ENCODE peak calls at places on chromosomes 6 and 20, in five cellular contexts. J, V, Y, N and H are unnamed samples.

GRCh38 chr6:17836298-17836697 is 129.6 kb upstream of the NUP153 start:
- DNase-seq in J (peak), V (no peak), Y (no peak), N (no peak), H (no peak)

GRCh38 chr6:46129634-46130505 is at the start of gene ENPP4:
- DNase-seq in J (peak), V (peak), Y (peak), N (peak), H (peak)

GRCh38 chr20:760751-761417 is 7.4 kb downstream of the SLC52A3 start:
- DNase-seq in J (peak), V (no peak), Y (no peak), N (no peak), H (no peak)

GRCh38 chr20:31602779-31603441 is 2.2 kb upstream of the ID1 start:
- DNase-seq in J (peak), V (no peak), Y (no peak), N (no peak), H (no peak)

GRCh38 chr6:89599727-89600126 is 38.8 kb downstream of the LYRM2 start:
- DNase-seq in J (no peak), V (no peak), Y (no peak), N (no peak), H (no peak)

GRCh38 chr20:16922834-16923233 is 174.7 kb downstream of the OTOR start:
- DNase-seq in J (peak), V (no peak), Y (no peak), N (no peak), H (no peak)

GRCh38 chr6:12474167-12475140 is 184.3 kb downstream of the EDN1 start:
- DNase-seq in J (no peak), V (no peak), Y (no peak), N (no peak), H (no peak)

GRCh38 chr6:25503686-25504085 is 148.3 kb upstream of the SCGN start:
- DNase-seq in J (no peak), V (no peak), Y (no peak), N (no peak), H (no peak)

GRCh38 chr6:153702671-153703070 is 336.4 kb upstream of the OPRM1 start:
- DNase-seq in J (no peak), V (no peak), Y (no peak), N (no peak), H (no peak)

GRCh38 chr6:169618526-169619490 is 83.0 kb downstream of the WDR27 start:
- DNase-seq in J (peak), V (no peak), Y (no peak), N (no peak), H (no peak)

GRCh38 chr6:138250513-138251247 is 32.4 kb upstream of the PBOV1 start:
- DNase-seq in J (peak), V (peak), Y (peak), N (no peak), H (no peak)

GRCh38 chr6:42021847-42022754 is 28.2 kb upstream of the TAF8 start:
- DNase-seq in J (no peak), V (peak), Y (no peak), N (peak), H (no peak)

GRCh38 chr6:34146801-34147592 is 1.1 kb upstream of the GRM4 start:
- DNase-seq in J (peak), V (peak), Y (no peak), N (no peak), H (peak)

GRCh38 chr20:36147707-36148106 is 6.8 kb upstream of the EPB41L1 start:
- DNase-seq in J (peak), V (no peak), Y (no peak), N (no peak), H (no peak)

GRCh38 chr20:44678247-44678646 is 26.7 kb upstream of the ADA start:
- DNase-seq in J (no peak), V (no peak), Y (no peak), N (no peak), H (no peak)

GRCh38 chr6:28683945-28684538 is 158.4 kb downstream of the GPX5 start:
- DNase-seq in J (peak), V (peak), Y (no peak), N (no peak), H (peak)

GRCh38 chr6:121520337-121521163 is 85.1 kb downstream of the GJA1 start:
- DNase-seq in J (peak), V (no peak), Y (no peak), N (no peak), H (no peak)

GRCh38 chr6:136007355-136007754 is 155.9 kb downstream of the PDE7B start:
- DNase-seq in J (no peak), V (no peak), Y (no peak), N (no peak), H (no peak)

GRCh38 chr6:140040391-140040790 is 665.9 kb upstream of the CITED2 start:
- DNase-seq in J (peak), V (no peak), Y (no peak), N (no peak), H (no peak)

GRCh38 chr20:10511166-10511506 is 76.0 kb downstream of the SLX4IP start:
- DNase-seq in J (no peak), V (no peak), Y (no peak), N (no peak), H (no peak)

GRCh38 chr6:10733151-10733715 is 10.4 kb downstream of the TMEM14C start:
- DNase-seq in J (no peak), V (no peak), Y (no peak), N (no peak), H (no peak)

GRCh38 chr6:87675004-87675681 is 26.9 kb downstream of the AKIRIN2 start:
- DNase-seq in J (no peak), V (no peak), Y (no peak), N (no peak), H (no peak)